ENCODE peak calls at places on chromosome 2, in six cellular contexts. One of them, this sample, is unnamed.

GRCh38 chr2:231674587-231675334 is 33.6 kb upstream of the PTMA start:
- DNase-seq in IMR-90: peak; percentile 43
- DNase-seq in neuronal stem cell: peak; percentile 72
- DNase-seq in H1: peak; percentile 78
- DNase-seq in H9: peak; percentile 96
- DNase-seq in trophoblast cell: peak; percentile 95
- DNase-seq in this sample: peak; percentile 77

GRCh38 chr2:70904371-70905216 is 31.1 kb upstream of the ATP6V1B1 start:
- DNase-seq in IMR-90: no peak
- DNase-seq in neuronal stem cell: no peak
- DNase-seq in H1: no peak
- DNase-seq in H9: peak; percentile 69
- DNase-seq in trophoblast cell: no peak
- DNase-seq in this sample: no peak

GRCh38 chr2:20649586-20650375 is 1.1 kb downstream of the HS1BP3 start:
- DNase-seq in IMR-90: no peak
- DNase-seq in neuronal stem cell: no peak
- DNase-seq in H1: no peak
- DNase-seq in H9: no peak
- DNase-seq in trophoblast cell: peak; percentile 18
- DNase-seq in this sample: no peak

GRCh38 chr2:119011162-119011909 is 69.3 kb downstream of the MARCO start:
- DNase-seq in IMR-90: peak; percentile 5
- DNase-seq in neuronal stem cell: peak; percentile 59
- DNase-seq in H1: peak; percentile 21
- DNase-seq in H9: peak; percentile 75
- DNase-seq in trophoblast cell: no peak
- DNase-seq in this sample: peak; percentile 11

GRCh38 chr2:27915191-27915590 is 24.7 kb downstream of the BABAM2 start:
- DNase-seq in IMR-90: no peak
- DNase-seq in neuronal stem cell: no peak
- DNase-seq in H1: no peak
- DNase-seq in H9: no peak
- DNase-seq in trophoblast cell: no peak
- DNase-seq in this sample: no peak

GRCh38 chr2:43676322-43677050 is at the start of gene C1GALT1C1L:
- DNase-seq in IMR-90: peak; percentile 66
- DNase-seq in neuronal stem cell: no peak
- DNase-seq in H1: no peak
- DNase-seq in H9: no peak
- DNase-seq in trophoblast cell: peak; percentile 73
- DNase-seq in this sample: peak; percentile 13

GRCh38 chr2:725464-725863 is 48.3 kb upstream of the TMEM18 start:
- DNase-seq in IMR-90: no peak
- DNase-seq in neuronal stem cell: no peak
- DNase-seq in H1: no peak
- DNase-seq in H9: no peak
- DNase-seq in trophoblast cell: no peak
- DNase-seq in this sample: no peak

GRCh38 chr2:42218712-42219111 is 49.6 kb downstream of the EML4 start:
- DNase-seq in IMR-90: no peak
- DNase-seq in neuronal stem cell: no peak
- DNase-seq in H1: no peak
- DNase-seq in H9: no peak
- DNase-seq in trophoblast cell: no peak
- DNase-seq in this sample: no peak

GRCh38 chr2:24860631-24861030 is 59.4 kb downstream of the ADCY3 start:
- DNase-seq in IMR-90: no peak
- DNase-seq in neuronal stem cell: no peak
- DNase-seq in H1: no peak
- DNase-seq in H9: no peak
- DNase-seq in trophoblast cell: no peak
- DNase-seq in this sample: no peak

GRCh38 chr2:126803422-126803775 is 95.3 kb upstream of the TEX51 start:
- DNase-seq in IMR-90: no peak
- DNase-seq in neuronal stem cell: no peak
- DNase-seq in H1: no peak
- DNase-seq in H9: peak; percentile 17
- DNase-seq in trophoblast cell: no peak
- DNase-seq in this sample: no peak

GRCh38 chr2:54678719-54679118 is 44.7 kb upstream of the EML6 start:
- DNase-seq in IMR-90: no peak
- DNase-seq in neuronal stem cell: no peak
- DNase-seq in H1: no peak
- DNase-seq in H9: no peak
- DNase-seq in trophoblast cell: no peak
- DNase-seq in this sample: no peak

GRCh38 chr2:12715878-12716249 is 872 bp upstream of the TRIB2 start:
- DNase-seq in IMR-90: peak; percentile 78
- DNase-seq in neuronal stem cell: peak; percentile 51
- DNase-seq in H1: no peak
- DNase-seq in H9: peak; percentile 72
- DNase-seq in trophoblast cell: peak; percentile 38
- DNase-seq in this sample: peak; percentile 82

GRCh38 chr2:18791172-18791797 is 201.9 kb upstream of the NT5C1B start:
- DNase-seq in IMR-90: peak; percentile 76
- DNase-seq in neuronal stem cell: no peak
- DNase-seq in H1: no peak
- DNase-seq in H9: no peak
- DNase-seq in trophoblast cell: no peak
- DNase-seq in this sample: peak; percentile 64

GRCh38 chr2:222404126-222404891 is 20.0 kb upstream of the SGPP2 start:
- DNase-seq in IMR-90: no peak
- DNase-seq in neuronal stem cell: no peak
- DNase-seq in H1: no peak
- DNase-seq in H9: no peak
- DNase-seq in trophoblast cell: peak; percentile 9
- DNase-seq in this sample: no peak

GRCh38 chr2:98039085-98039756 is 43.5 kb upstream of the TMEM131 start:
- DNase-seq in IMR-90: no peak
- DNase-seq in neuronal stem cell: no peak
- DNase-seq in H1: no peak
- DNase-seq in H9: no peak
- DNase-seq in trophoblast cell: no peak
- DNase-seq in this sample: no peak

GRCh38 chr2:127165539-127165935 is 54.6 kb downstream of the CYP27C1 start:
- DNase-seq in IMR-90: no peak
- DNase-seq in neuronal stem cell: no peak
- DNase-seq in H1: no peak
- DNase-seq in H9: no peak
- DNase-seq in trophoblast cell: no peak
- DNase-seq in this sample: no peak

GRCh38 chr2:12817870-12818269 is 101.1 kb downstream of the TRIB2 start:
- DNase-seq in IMR-90: no peak
- DNase-seq in neuronal stem cell: no peak
- DNase-seq in H1: no peak
- DNase-seq in H9: no peak
- DNase-seq in trophoblast cell: no peak
- DNase-seq in this sample: no peak

GRCh38 chr2:238424313-238424700 is 2.4 kb upstream of the ASB1 start:
- DNase-seq in IMR-90: peak; percentile 33
- DNase-seq in neuronal stem cell: no peak
- DNase-seq in H1: no peak
- DNase-seq in H9: no peak
- DNase-seq in trophoblast cell: no peak
- DNase-seq in this sample: no peak

GRCh38 chr2:173998386-173998785 is 33.2 kb upstream of the SP3 start:
- DNase-seq in IMR-90: no peak
- DNase-seq in neuronal stem cell: no peak
- DNase-seq in H1: no peak
- DNase-seq in H9: no peak
- DNase-seq in trophoblast cell: no peak
- DNase-seq in this sample: no peak

DNA sequence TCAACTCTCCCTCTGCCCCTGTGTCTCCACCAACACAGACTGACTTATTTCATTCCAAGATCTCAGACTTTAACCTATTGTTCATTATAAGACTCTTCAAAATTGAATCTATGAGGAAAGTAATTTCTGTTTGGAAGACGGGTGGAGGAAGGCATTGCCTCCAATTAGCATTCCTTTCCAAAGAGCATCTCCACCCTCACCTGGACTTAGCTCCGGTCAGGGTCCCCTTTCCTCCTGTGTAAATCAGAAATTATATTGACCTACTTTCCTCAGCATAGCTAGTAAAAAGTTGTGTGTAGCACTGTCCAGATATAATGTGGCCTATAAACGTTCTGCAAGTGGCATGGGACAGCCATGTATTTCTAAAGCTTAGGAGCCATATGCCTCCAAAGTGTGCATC is 230.3 kb upstream of the ACVR2A start:
- DNase-seq in IMR-90: no peak
- DNase-seq in neuronal stem cell: no peak
- DNase-seq in H1: no peak
- DNase-seq in H9: no peak
- DNase-seq in trophoblast cell: no peak
- DNase-seq in this sample: no peak
- H3K4ac ChIP-seq in IMR-90: no peak overlapping the region
- H3K4ac ChIP-seq in neuronal stem cell: no peak overlapping the region
- H3K4ac ChIP-seq in H1: no peak overlapping the region
- H3K4ac ChIP-seq in H9: no peak overlapping the region
- H3K4ac ChIP-seq in trophoblast cell: no peak overlapping the region
- H3K4ac ChIP-seq in this sample: no peak overlapping the region

GRCh38 chr2:200161458-200161857 is 145.0 kb upstream of the SPATS2L start:
- DNase-seq in IMR-90: no peak
- DNase-seq in neuronal stem cell: no peak
- DNase-seq in H1: no peak
- DNase-seq in H9: peak; percentile 40
- DNase-seq in trophoblast cell: no peak
- DNase-seq in this sample: no peak

GRCh38 chr2:200159829-200160781 is 146.4 kb upstream of the SPATS2L start:
- DNase-seq in IMR-90: peak; percentile 53
- DNase-seq in neuronal stem cell: no peak
- DNase-seq in H1: no peak
- DNase-seq in H9: no peak
- DNase-seq in trophoblast cell: no peak
- DNase-seq in this sample: peak; percentile 64

GRCh38 chr2:200156140-200156858 is 150.2 kb upstream of the SPATS2L start:
- DNase-seq in IMR-90: peak; percentile 93
- DNase-seq in neuronal stem cell: no peak
- DNase-seq in H1: no peak
- DNase-seq in H9: no peak
- DNase-seq in trophoblast cell: peak; percentile 15
- DNase-seq in this sample: peak; percentile 93

GRCh38 chr2:200159366-200159720 is 147.2 kb upstream of the SPATS2L start:
- DNase-seq in IMR-90: peak; percentile 24
- DNase-seq in neuronal stem cell: no peak
- DNase-seq in H1: no peak
- DNase-seq in H9: no peak
- DNase-seq in trophoblast cell: no peak
- DNase-seq in this sample: peak; percentile 64

DNA sequence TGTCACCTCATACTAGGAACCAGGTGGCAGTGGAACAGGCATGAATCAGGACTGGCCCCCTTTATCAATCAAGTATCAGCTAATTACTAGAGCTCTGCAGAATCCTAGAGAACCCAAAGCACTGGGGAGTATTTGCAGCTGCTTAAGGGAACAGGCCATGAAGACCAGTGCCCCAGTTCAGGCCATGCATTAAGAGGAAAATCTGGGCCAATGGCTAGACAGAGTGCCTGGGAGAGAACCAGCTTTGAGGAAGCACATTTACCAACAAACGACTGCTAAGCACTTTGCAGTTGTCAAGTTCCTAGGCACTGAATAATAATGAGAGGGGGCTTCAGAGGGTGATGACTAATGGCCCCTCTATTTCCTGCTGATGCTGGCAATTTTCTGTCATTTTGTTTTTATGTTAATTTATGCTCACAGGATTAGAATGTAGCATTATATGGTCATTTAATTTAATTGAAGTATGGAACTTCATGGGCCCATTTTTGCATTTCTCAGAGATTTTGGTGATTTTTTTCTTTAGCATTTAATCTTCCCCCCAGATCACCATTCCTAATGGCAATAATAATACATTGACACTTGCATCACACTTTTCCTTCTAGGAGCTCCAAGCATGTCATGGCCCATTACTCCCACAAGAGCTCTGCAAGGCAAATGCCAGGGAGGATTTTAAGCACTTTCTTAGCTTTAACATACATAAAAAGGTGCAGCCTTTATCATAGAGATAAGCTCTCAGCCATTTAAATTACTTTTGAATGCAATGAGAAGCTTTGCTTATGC is 147.7 kb upstream of the SPATS2L start:
- DNase-seq in IMR-90: no peak
- DNase-seq in neuronal stem cell: no peak
- DNase-seq in H1: no peak
- DNase-seq in H9: no peak
- DNase-seq in trophoblast cell: no peak
- DNase-seq in this sample: peak; percentile 19
- H3K27ac ChIP-seq in IMR-90: no peak overlapping the region
- H3K27ac ChIP-seq in neuronal stem cell: no peak overlapping the region
- H3K27ac ChIP-seq in H1: no peak overlapping the region
- H3K27ac ChIP-seq in H9: peak overlapping the region; percentile 16
- H3K27ac ChIP-seq in trophoblast cell: no peak overlapping the region
- H3K27ac ChIP-seq in this sample: no peak overlapping the region

DNA sequence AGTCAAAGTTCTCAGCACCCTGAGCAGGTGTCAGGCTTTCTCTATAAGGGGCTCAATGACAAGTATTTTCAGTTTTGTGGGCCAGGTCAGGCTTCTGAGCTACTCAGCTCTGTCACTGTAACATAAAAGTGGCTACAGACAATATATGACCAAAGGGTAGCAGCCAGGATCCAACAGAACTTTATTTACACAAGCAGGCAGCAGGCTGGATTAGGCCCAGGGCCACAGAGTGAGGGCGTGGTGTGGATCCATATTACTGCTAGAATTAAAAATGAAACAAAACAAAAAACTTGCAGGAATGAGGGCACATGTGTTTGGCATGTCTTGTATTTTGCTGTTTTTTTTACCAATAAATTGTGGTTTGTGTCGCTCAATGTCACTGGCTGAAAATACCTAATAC is 143.7 kb downstream of the EIPR1 start:
- DNase-seq in IMR-90: no peak
- DNase-seq in neuronal stem cell: no peak
- DNase-seq in H1: no peak
- DNase-seq in H9: no peak
- DNase-seq in trophoblast cell: no peak
- DNase-seq in this sample: no peak
- H4K91ac ChIP-seq in IMR-90: no peak overlapping the region
- H4K91ac ChIP-seq in neuronal stem cell: no peak overlapping the region
- H4K91ac ChIP-seq in H1: no peak overlapping the region
- H4K91ac ChIP-seq in H9: no peak overlapping the region
- H4K91ac ChIP-seq in trophoblast cell: no peak overlapping the region
- H4K91ac ChIP-seq in this sample: no peak overlapping the region

GRCh38 chr2:201857326-201857725 is 51.0 kb downstream of the CDK15 start:
- DNase-seq in IMR-90: no peak
- DNase-seq in neuronal stem cell: no peak
- DNase-seq in H1: no peak
- DNase-seq in H9: no peak
- DNase-seq in trophoblast cell: no peak
- DNase-seq in this sample: no peak

GRCh38 chr2:201858267-201858666 is 51.9 kb downstream of the CDK15 start:
- DNase-seq in IMR-90: no peak
- DNase-seq in neuronal stem cell: no peak
- DNase-seq in H1: no peak
- DNase-seq in H9: no peak
- DNase-seq in trophoblast cell: no peak
- DNase-seq in this sample: no peak

GRCh38 chr2:201858781-201859180 is 52.4 kb downstream of the CDK15 start:
- DNase-seq in IMR-90: peak; percentile 57
- DNase-seq in neuronal stem cell: no peak
- DNase-seq in H1: peak; percentile 17
- DNase-seq in H9: peak; percentile 79
- DNase-seq in trophoblast cell: no peak
- DNase-seq in this sample: peak; percentile 88

GRCh38 chr2:201860541-201861154 is 54.3 kb downstream of the CDK15 start:
- DNase-seq in IMR-90: peak; percentile 93
- DNase-seq in neuronal stem cell: peak; percentile 76
- DNase-seq in H1: peak; percentile 17
- DNase-seq in H9: peak; percentile 75
- DNase-seq in trophoblast cell: peak; percentile 22
- DNase-seq in this sample: peak; percentile 91

GRCh38 chr2:201859886-201860285 is 53.5 kb downstream of the CDK15 start:
- DNase-seq in IMR-90: peak; percentile 91
- DNase-seq in neuronal stem cell: no peak
- DNase-seq in H1: no peak
- DNase-seq in H9: no peak
- DNase-seq in trophoblast cell: no peak
- DNase-seq in this sample: peak; percentile 88
- H3K4ac ChIP-seq in IMR-90: peak overlapping the region; percentile 42
- H3K4ac ChIP-seq in neuronal stem cell: no peak overlapping the region
- H3K4ac ChIP-seq in H1: no peak overlapping the region
- H3K4ac ChIP-seq in H9: no peak overlapping the region
- H3K4ac ChIP-seq in trophoblast cell: no peak overlapping the region
- H3K4ac ChIP-seq in this sample: no peak overlapping the region

This sample was measured in mesenchymal stem cell.